ENCODE peak calls at places on chromosomes 12 and 14, in six cellular contexts. Z, W, G, Y, K and D are unnamed samples.

GRCh38 chr12:57874166-57875108 is 27.9 kb upstream of the CTDSP2 start:
- DNase-seq in K (no peak), G (no peak), Y (no peak), Z (no peak), W (no peak), D (no peak)

GRCh38 chr14:100292301-100292775 is 13.9 kb downstream of the SLC25A29 start:
- DNase-seq in G (no peak), Z (no peak), K (no peak), Y (no peak), W (no peak), D (no peak)

GRCh38 chr14:96249016-96249415 is 7.0 kb upstream of the BDKRB1 start:
- DNase-seq in K (peak; percentile 97), G (no peak), Z (no peak), Y (no peak), W (no peak), D (no peak)

GRCh38 chr12:45379261-45379660 is 163.4 kb downstream of the ANO6 start:
- DNase-seq in Y (no peak), G (no peak), K (peak; percentile 59), Z (no peak), W (no peak), D (no peak)

GRCh38 chr14:53458368-53458814 is 305.3 kb upstream of the DDHD1 start:
- DNase-seq in W (no peak), Y (no peak), Z (no peak), K (peak; percentile 79), G (no peak), D (peak; percentile 32)

GRCh38 chr14:22882529-22883190 is 362 bp upstream of the REM2 start:
- DNase-seq in Z (peak; percentile 60), G (peak; percentile 19), W (peak; percentile 40), Y (no peak), K (peak; percentile 51), D (peak; percentile 25)

GRCh38 chr12:39875721-39876120 is 230.2 kb downstream of the SLC2A13 start:
- DNase-seq in G (no peak), Z (no peak), W (no peak), K (no peak), Y (no peak), D (no peak)

GRCh38 chr14:23494223-23494622 is 24.7 kb downstream of the NGDN start:
- DNase-seq in W (no peak), K (peak; percentile 80), Y (no peak), G (no peak), Z (no peak), D (no peak)

GRCh38 chr14:78254911-78255431 is 84.8 kb downstream of the NRXN3 start:
- DNase-seq in Y (no peak), W (peak; percentile 57), G (no peak), K (peak; percentile 4), Z (no peak), D (peak; percentile 0)

GRCh38 chr12:87323369-87323768 is 705.8 kb downstream of the C12orf50 start:
- DNase-seq in G (no peak), Z (no peak), Y (no peak), K (peak; percentile 93), W (no peak), D (no peak)

GRCh38 chr14:51139221-51139681 is 44.3 kb upstream of the TRIM9 start:
- DNase-seq in K (no peak), G (no peak), Z (no peak), Y (no peak), W (no peak), D (peak; percentile 13)

GRCh38 chr12:26097046-26097878 is 27.6 kb downstream of the BHLHE41 start:
- DNase-seq in W (peak; percentile 67), K (peak; percentile 80), Y (peak; percentile 74), G (peak; percentile 48), Z (no peak), D (peak; percentile 79)

GRCh38 chr12:8698132-8698829 is 490 bp downstream of the RIMKLB start:
- DNase-seq in Z (peak; percentile 46), W (peak; percentile 49), K (peak; percentile 38), Y (peak; percentile 75), G (peak; percentile 35), D (peak; percentile 62)

GRCh38 chr12:76407710-76408109 is 59.5 kb upstream of the BBS10 start:
- DNase-seq in Z (no peak), K (no peak), Y (no peak), W (no peak), G (no peak), D (no peak)

GRCh38 chr14:70871863-70872677 is 35.2 kb upstream of the PCNX1 start:
- DNase-seq in Y (no peak), Z (no peak), W (no peak), G (no peak), K (no peak), D (no peak)

GRCh38 chr12:3216726-3217682 is 139.8 kb downstream of the TSPAN9 start:
- DNase-seq in K (peak; percentile 65), Y (no peak), G (no peak), W (no peak), Z (no peak), D (peak; percentile 78)

GRCh38 chr12:63918788-63919300 is 74.3 kb downstream of the SRGAP1 start:
- DNase-seq in W (no peak), Y (no peak), G (no peak), K (peak; percentile 92), Z (no peak), D (no peak)

GRCh38 chr12:3207858-3208257 is 130.7 kb downstream of the TSPAN9 start:
- DNase-seq in K (no peak), W (peak; percentile 33), Y (peak; percentile 39), Z (no peak), G (no peak), D (no peak)

GRCh38 chr12:121009744-121010143 is 6.5 kb downstream of the C12orf43 start:
- DNase-seq in Z (no peak), Y (no peak), K (peak; percentile 58), G (no peak), W (no peak), D (peak; percentile 24)

GRCh38 chr12:92961949-92962348 is 32.9 kb upstream of the EEA1 start:
- DNase-seq in Z (no peak), G (no peak), W (no peak), K (no peak), Y (no peak), D (peak; percentile 67)

GRCh38 chr14:75811136-75811839 is 150.2 kb downstream of the TTLL5 start:
- DNase-seq in Y (no peak), K (no peak), G (no peak), W (no peak), Z (no peak), D (no peak)

GRCh38 chr14:101246894-101247853 is 314.1 kb upstream of the DIO3 start:
- DNase-seq in Y (peak; percentile 10), G (no peak), K (no peak), Z (no peak), W (no peak), D (no peak)

GRCh38 chr12:67590122-67590795 is 58.3 kb upstream of the DYRK2 start:
- DNase-seq in Y (no peak), Z (no peak), K (no peak), W (peak; percentile 22), G (no peak), D (no peak)

GRCh38 chr12:8078400-8078799 is 3.7 kb upstream of the NECAP1 start:
- DNase-seq in Z (no peak), W (peak; percentile 72), G (peak; percentile 4), Y (no peak), K (peak; percentile 85), D (peak; percentile 58)

GRCh38 chr12:77686760-77687159 is 143.9 kb upstream of the NAV3 start:
- DNase-seq in Z (no peak), K (peak; percentile 21), G (no peak), W (no peak), Y (no peak), D (peak; percentile 23)

GRCh38 chr12:48883305-48884171 is 17.9 kb upstream of the RND1 start:
- DNase-seq in Z (peak; percentile 36), K (no peak), Y (no peak), W (no peak), G (no peak), D (no peak)

GRCh38 chr14:104144911-104145825 is 6.8 kb downstream of the KIF26A start:
- DNase-seq in Z (no peak), G (no peak), W (no peak), K (no peak), Y (no peak), D (no peak)